ENCODE peak calls at places on chromosome 5, in nine cellular contexts. B, F, H, A, I, M, N, L and K are unnamed samples.

GRCh38 chr5:111584651-111585050 is 72.3 kb upstream of the STARD4 start:
- DNase-seq in I (no peak), L (no peak), A (peak), N (peak), B (no peak), H (no peak), F (no peak), M (no peak), K (no peak)

GRCh38 chr5:96812851-96813250 is 5.1 kb upstream of the ERAP1 start:
- DNase-seq in A (no peak), F (no peak), L (no peak), H (no peak), N (no peak), I (no peak), B (no peak), M (no peak), K (no peak)

GRCh38 chr5:57277085-57277484 is 103.2 kb downstream of the GPBP1 start:
- DNase-seq in N (no peak), F (no peak), I (no peak), L (no peak), A (peak), B (peak), H (no peak), M (no peak), K (no peak)

GRCh38 chr5:57324159-57324558 is 150.3 kb downstream of the GPBP1 start:
- DNase-seq in B (no peak), L (no peak), M (no peak), N (no peak), H (no peak), I (no peak), A (peak), F (no peak), K (peak)

GRCh38 chr5:83538788-83539535 is 67.4 kb downstream of the VCAN start:
- DNase-seq in B (no peak), N (no peak), L (no peak), I (no peak), H (no peak), M (no peak), A (no peak), F (no peak), K (no peak)

GRCh38 chr5:111734013-111734412 is 23.0 kb downstream of the NREP start:
- DNase-seq in M (no peak), H (no peak), N (no peak), L (no peak), A (peak), B (no peak), F (no peak), I (no peak), K (no peak)

GRCh38 chr5:74017786-74018211 is 391.8 kb downstream of the ARHGEF28 start:
- DNase-seq in N (peak), M (no peak), L (no peak), B (no peak), A (peak), F (no peak), H (no peak), I (no peak), K (peak)

GRCh38 chr5:122429545-122430327 is 117.7 kb downstream of the SNCAIP start:
- DNase-seq in H (no peak), F (no peak), A (no peak), B (no peak), N (no peak), L (no peak), I (no peak), M (no peak), K (no peak)

GRCh38 chr5:128362398-128362797 is 175.6 kb downstream of the FBN2 start:
- DNase-seq in L (no peak), I (no peak), N (no peak), H (no peak), A (no peak), B (no peak), M (no peak), F (no peak), K (no peak)

GRCh38 chr5:168023190-168023589 is 268.3 kb upstream of the WWC1 start:
- DNase-seq in A (no peak), M (no peak), I (no peak), H (no peak), N (no peak), F (no peak), B (no peak), L (no peak), K (no peak)

GRCh38 chr5:150066901-150067396 is 19.4 kb downstream of the CSF1R start:
- DNase-seq in I (no peak), M (peak), F (no peak), B (no peak), N (no peak), L (no peak), H (no peak), A (peak), K (no peak)

GRCh38 chr5:91028518-91028956 is 354.6 kb downstream of the ARRDC3 start:
- DNase-seq in N (no peak), B (no peak), F (no peak), M (no peak), A (no peak), I (no peak), L (no peak), H (no peak), K (no peak)

GRCh38 chr5:138502121-138502520 is 36.8 kb downstream of the EGR1 start:
- DNase-seq in I (no peak), M (no peak), N (no peak), F (no peak), L (no peak), B (no peak), A (no peak), H (no peak), K (no peak)

GRCh38 chr5:69006030-69006429 is 87.8 kb upstream of the SLC30A5 start:
- DNase-seq in F (no peak), L (no peak), M (no peak), N (no peak), H (no peak), A (no peak), I (no peak), B (no peak), K (no peak)

GRCh38 chr5:69007726-69008368 is 86.0 kb upstream of the SLC30A5 start:
- DNase-seq in H (peak), B (peak), A (peak), L (peak), N (peak), F (peak), M (peak), I (peak), K (no peak)

GRCh38 chr5:69007086-69007672 is 86.6 kb upstream of the SLC30A5 start:
- DNase-seq in F (no peak), M (no peak), A (no peak), B (no peak), N (no peak), I (no peak), L (no peak), H (no peak), K (no peak)

DNA sequence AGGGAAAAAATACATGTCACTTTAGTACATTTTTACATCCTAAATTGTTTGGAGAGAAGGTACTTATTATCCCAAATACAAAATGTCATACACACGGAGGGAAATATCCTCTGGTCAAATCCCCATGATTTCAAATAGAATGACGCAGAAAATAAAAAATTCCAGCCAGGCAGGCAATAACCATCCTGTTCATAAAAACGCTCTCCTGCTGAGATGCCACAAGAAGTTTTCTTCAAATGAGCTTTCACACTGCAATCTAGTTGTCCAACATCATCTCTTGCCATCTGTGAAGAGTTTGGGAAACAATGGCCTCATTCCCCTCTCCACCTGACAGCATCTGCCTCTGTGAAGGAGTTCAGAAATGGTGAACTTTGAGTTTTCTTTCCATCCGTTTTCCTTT is 83.4 kb upstream of the SLC30A5 start:
- DNase-seq in B (no peak), M (no peak), A (no peak), F (no peak), N (no peak), I (no peak), L (no peak), H (no peak), K (no peak)
- H3K27ac ChIP-seq in B (no peak), M (no peak), A (no peak), F (no peak), N (no peak), I (peak), L (no peak), H (no peak), K (no peak)

GRCh38 chr5:359301-359897 is 37.9 kb downstream of the AHRR start:
- DNase-seq in F (no peak), N (no peak), A (no peak), H (peak), L (no peak), B (no peak), M (no peak), I (no peak), K (no peak)
- H3K27ac ChIP-seq in F (no peak), N (no peak), A (no peak), H (no peak), L (no peak), B (no peak), M (no peak), I (no peak), K (no peak)

GRCh38 chr5:173317852-173318251 is 10.4 kb downstream of the STC2 start:
- DNase-seq in B (no peak), N (no peak), A (no peak), I (no peak), M (no peak), L (no peak), F (no peak), H (peak), K (no peak)
- H3K27ac ChIP-seq in B (no peak), N (peak), A (peak), I (peak), M (no peak), L (no peak), F (no peak), H (no peak), K (peak)

GRCh38 chr5:59099995-59100345 is 517.1 kb downstream of the RAB3C start:
- DNase-seq in L (no peak), A (no peak), I (no peak), F (no peak), H (no peak), N (no peak), M (no peak), B (no peak), K (no peak)

GRCh38 chr5:59100875-59101274 is 518.0 kb downstream of the RAB3C start:
- DNase-seq in B (no peak), A (no peak), N (no peak), H (no peak), F (no peak), I (no peak), L (no peak), M (no peak), K (no peak)

GRCh38 chr5:59103303-59103702 is 520.4 kb downstream of the RAB3C start:
- DNase-seq in H (no peak), L (no peak), F (no peak), A (no peak), B (no peak), M (no peak), I (no peak), N (no peak), K (no peak)

GRCh38 chr5:59104400-59105117 is 521.7 kb downstream of the RAB3C start:
- DNase-seq in B (no peak), I (no peak), M (no peak), H (no peak), L (no peak), F (no peak), A (no peak), N (no peak), K (no peak)

GRCh38 chr5:59102437-59102836 is 519.6 kb downstream of the RAB3C start:
- DNase-seq in H (no peak), N (no peak), I (no peak), L (no peak), B (no peak), A (no peak), M (no peak), F (no peak), K (no peak)
- H3K27ac ChIP-seq in H (no peak), N (no peak), I (no peak), L (no peak), B (no peak), A (no peak), M (no peak), F (no peak), K (no peak)